ENCODE peak calls at places on chromosome 9, in eight cellular contexts. F is hepatocyte, C is right lobe of liver, M is GM20000, W is HEK293T, P is NCI-H1417 treated with DMSO at 0.1 percent for 48 hours, X is NCI-H1092, D is T-helper 17 cell. R is an unnamed sample.

GRCh38 chr9:35939851-35940250 is 18.1 kb downstream of the OR2S2 start:
- DNase-seq in C (no peak), P (no peak), X (no peak), F (no peak), M (no peak), W (no peak), D (no peak), R (no peak)

GRCh38 chr9:8531831-8532230 is 732.3 kb upstream of the DMAC1 start:
- DNase-seq in C (no peak), F (no peak), P (no peak), M (no peak), X (no peak), D (no peak), W (no peak), R (no peak)

GRCh38 chr9:124779368-124780059 is 2.6 kb downstream of the OLFML2A start:
- DNase-seq in F (peak; percentile 64), M (peak; percentile 6), X (no peak), P (no peak), D (no peak), W (no peak), C (no peak), R (no peak)

GRCh38 chr9:134789168-134789567 is 91.4 kb upstream of the FCN2 start:
- DNase-seq in D (no peak), X (no peak), F (no peak), P (no peak), W (no peak), C (no peak), M (no peak), R (no peak)

GRCh38 chr9:91247278-91247677 is 114.4 kb downstream of the AUH start:
- DNase-seq in D (no peak), X (no peak), M (no peak), W (no peak), F (no peak), C (no peak), P (no peak), R (no peak)

GRCh38 chr9:125137200-125137599 is 6.1 kb downstream of the SCAI start:
- DNase-seq in F (no peak), M (no peak), P (no peak), C (no peak), W (no peak), D (no peak), X (no peak), R (no peak)

GRCh38 chr9:134218230-134218629 is 53.9 kb upstream of the RNU6ATAC start:
- DNase-seq in M (no peak), C (peak; percentile 17), P (no peak), X (no peak), F (no peak), W (no peak), D (no peak), R (no peak)

GRCh38 chr9:3124006-3124405 is 280.1 kb upstream of the PUM3 start:
- DNase-seq in F (no peak), W (no peak), C (no peak), M (no peak), X (no peak), D (no peak), P (no peak), R (peak; percentile 5)

GRCh38 chr9:105054488-105054887 is 126.5 kb upstream of the ABCA1 start:
- DNase-seq in X (no peak), W (no peak), M (no peak), D (no peak), P (no peak), F (peak; percentile 49), C (peak; percentile 33), R (no peak)

GRCh38 chr9:34986541-34987047 is 3.0 kb upstream of the DNAJB5 start:
- DNase-seq in F (no peak), X (peak; percentile 54), C (no peak), P (peak; percentile 50), W (no peak), D (peak; percentile 59), M (no peak), R (no peak)

GRCh38 chr9:133368249-133368881 is 7.5 kb downstream of the SURF4 start:
- DNase-seq in M (no peak), C (no peak), W (no peak), X (peak; percentile 72), D (no peak), P (peak; percentile 66), F (peak; percentile 56), R (no peak)

GRCh38 chr9:98215821-98216220 is 23.4 kb upstream of the CORO2A start:
- DNase-seq in P (no peak), M (no peak), F (no peak), W (peak; percentile 21), C (no peak), D (no peak), X (no peak), R (no peak)

GRCh38 chr9:121584421-121584820 is 67.0 kb upstream of the DAB2IP start:
- DNase-seq in D (no peak), M (no peak), P (no peak), F (no peak), X (no peak), C (no peak), W (no peak), R (no peak)

GRCh38 chr9:136923881-136924280 is 20.7 kb downstream of the FBXW5 start:
- DNase-seq in X (no peak), C (no peak), D (no peak), W (no peak), F (no peak), P (no peak), M (no peak), R (no peak)

R was measured in iPS DF 6.9.